ENCODE peak calls at places on chromosomes 2 and 18, in four cellular contexts. H is PC-9, R is progenitor cell of endocrine pancreas, L is neural crest cell. Z is an unnamed sample.

GRCh38 chr2:189609423-189609816 is 28.8 kb upstream of the SLC40A1 start:
- DNase-seq in R (no peak), H (no peak), L (no peak), Z (no peak)

GRCh38 chr2:235352541-235352940 is 141.3 kb upstream of the AGAP1 start:
- DNase-seq in H (no peak), L (no peak), R (no peak), Z (no peak)

GRCh38 chr18:2914185-2914584 is 67.4 kb downstream of the EMILIN2 start:
- DNase-seq in L (no peak), R (no peak), H (no peak), Z (peak; percentile 68)

GRCh38 chr2:215590353-215590752 is 154.5 kb upstream of the FN1 start:
- DNase-seq in L (no peak), R (no peak), H (no peak), Z (no peak)

GRCh38 chr2:2892378-2892777 is 485.2 kb downstream of the EIPR1 start:
- DNase-seq in R (no peak), L (no peak), H (no peak), Z (no peak)

GRCh38 chr2:98460573-98461560 is 16.2 kb downstream of the INPP4A start:
- DNase-seq in L (no peak), H (no peak), R (no peak), Z (no peak)

GRCh38 chr2:84946204-84947009 is 24.6 kb upstream of the KCMF1 start:
- DNase-seq in L (no peak), H (peak; percentile 98), R (no peak), Z (no peak)

GRCh38 chr2:239727182-239727775 is 297.9 kb downstream of the NDUFA10 start:
- DNase-seq in R (no peak), L (no peak), H (no peak), Z (no peak)

GRCh38 chr2:215383652-215384279 is 52.1 kb downstream of the FN1 start:
- DNase-seq in R (no peak), L (no peak), H (no peak), Z (no peak)

GRCh38 chr2:132703396-132703795 is 33.4 kb upstream of the LYPD1 start:
- DNase-seq in H (no peak), L (no peak), R (no peak), Z (no peak)

GRCh38 chr2:160387558-160388262 is 105.9 kb downstream of the RBMS1 start:
- DNase-seq in L (no peak), H (no peak), R (no peak), Z (no peak)

GRCh38 chr2:223735659-223736244 is 101.6 kb downstream of the AP1S3 start:
- DNase-seq in R (no peak), L (no peak), H (peak; percentile 75), Z (no peak)

GRCh38 chr2:11749646-11750349 is 3.4 kb downstream of the LPIN1 start:
- DNase-seq in R (no peak), L (no peak), H (no peak), Z (peak; percentile 40)

GRCh38 chr18:8661754-8662573 is 43.4 kb upstream of the MTCL1 start:
- DNase-seq in R (no peak), H (no peak), L (peak; percentile 31), Z (peak; percentile 43)

GRCh38 chr18:28175047-28175929 is 1.6 kb downstream of the CDH2 start:
- DNase-seq in H (no peak), L (peak; percentile 60), R (peak; percentile 64), Z (peak; percentile 71)

GRCh38 chr18:56919190-56919589 is 227.7 kb upstream of the BOD1L2 start:
- DNase-seq in H (no peak), R (no peak), L (no peak), Z (no peak)

GRCh38 chr2:127615511-127616166 is 30.3 kb upstream of the GPR17 start:
- DNase-seq in H (no peak), R (no peak), L (no peak), Z (no peak)

GRCh38 chr18:48525671-48526070 is 13.2 kb upstream of the CTIF start:
- DNase-seq in H (no peak), R (no peak), L (no peak), Z (no peak)

GRCh38 chr2:32516567-32516966 is 111.3 kb upstream of the TTC27 start:
- DNase-seq in H (no peak), R (no peak), L (no peak), Z (no peak)

GRCh38 chr2:25041307-25041927 is 459 bp upstream of the EFR3B start:
- DNase-seq in H (peak; percentile 71), R (peak; percentile 68), L (peak; percentile 51), Z (peak; percentile 67)

GRCh38 chr2:106108351-106108750 is 85.8 kb downstream of the UXS1 start:
- DNase-seq in L (no peak), R (no peak), H (no peak), Z (no peak)

GRCh38 chr2:128512664-128513415 is 194.2 kb upstream of the HS6ST1 start:
- DNase-seq in R (no peak), L (no peak), H (no peak), Z (no peak)

GRCh38 chr18:62182220-62182619 is 4.6 kb downstream of the PIGN start:
- DNase-seq in L (no peak), H (no peak), R (no peak), Z (no peak)

GRCh38 chr2:215716971-215717370 is 281.1 kb upstream of the FN1 start:
- DNase-seq in H (no peak), L (no peak), R (no peak), Z (no peak)

GRCh38 chr18:39681061-39681460 is 2115.5 kb upstream of the CELF4 start:
- DNase-seq in R (no peak), L (no peak), H (no peak), Z (no peak)

DNA sequence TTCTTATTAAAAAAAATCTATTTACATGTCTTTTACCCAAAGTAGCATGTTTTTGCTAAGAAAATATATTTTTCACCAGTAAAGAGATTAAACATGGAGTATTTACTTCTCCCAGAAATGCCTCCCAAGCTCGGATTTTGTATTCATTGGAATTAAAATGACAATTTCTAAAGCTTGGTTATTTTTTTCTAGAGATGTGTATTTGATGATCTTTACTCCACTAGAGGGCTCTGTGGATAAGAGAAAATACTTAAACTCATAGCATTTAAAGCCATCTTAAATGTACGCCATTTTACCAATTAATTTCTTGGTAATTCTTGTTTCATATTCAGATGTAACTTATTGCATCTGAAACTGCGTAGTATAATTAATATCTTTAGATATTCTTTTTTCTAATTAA is 461.4 kb downstream of the GALR1 start:
- DNase-seq in L (no peak), R (no peak), H (no peak), Z (no peak)
- TF ChIP-seq CTCF in L (peak; percentile 64), R (peak; percentile 63), H (no peak), Z (peak; percentile 61)

DNA sequence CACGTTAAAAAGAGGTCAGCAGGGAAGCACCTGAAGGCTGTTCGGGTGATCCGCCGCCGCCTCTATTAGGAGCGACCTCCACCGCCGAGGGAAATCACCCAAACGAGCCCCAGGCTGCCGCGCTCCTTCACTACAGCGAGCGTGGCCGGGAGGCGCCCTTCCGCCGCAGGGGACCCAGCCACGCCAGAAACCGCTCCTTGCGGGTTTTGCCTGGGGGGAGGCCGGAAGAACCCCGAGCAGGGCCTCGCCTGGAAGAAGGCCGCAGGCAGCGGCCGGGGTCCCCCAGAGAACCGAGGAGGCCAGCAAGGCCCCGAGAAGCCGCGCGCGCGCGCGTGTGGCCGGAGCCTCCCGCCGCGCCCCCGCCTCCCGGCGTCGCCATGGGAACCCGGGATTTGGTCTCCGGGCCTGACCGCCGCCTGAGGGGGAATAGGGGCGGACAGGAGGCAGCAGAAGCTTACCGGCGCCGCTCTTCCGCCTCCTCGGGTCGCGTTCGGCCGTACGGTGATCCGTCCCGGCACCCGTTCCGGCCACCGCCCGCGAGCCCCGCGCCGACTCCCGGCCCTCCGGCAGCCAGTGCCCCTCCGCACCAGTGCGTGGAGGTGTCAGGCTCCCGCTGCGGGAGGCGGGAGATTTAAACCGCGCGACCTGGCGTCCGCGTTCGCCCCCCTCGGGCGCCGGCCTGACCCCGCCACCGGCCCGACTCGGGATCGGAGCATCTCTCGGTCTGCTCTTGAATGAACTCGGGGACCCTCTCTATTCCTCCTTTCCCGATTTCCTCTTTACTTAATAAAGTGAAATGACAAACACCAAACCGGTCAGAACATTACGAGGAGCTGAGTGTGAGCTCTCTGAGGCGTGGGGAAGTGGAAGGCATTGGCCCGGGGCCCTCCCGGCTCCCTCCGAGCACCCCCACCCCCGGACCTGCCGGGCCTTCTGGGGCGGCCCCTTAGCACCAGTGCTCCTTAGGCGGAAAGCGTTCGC is at the start of gene ICA1L:
- DNase-seq in R (peak; percentile 74), L (peak; percentile 81), H (no peak), Z (peak; percentile 85)
- TF ChIP-seq CTCF in R (peak; percentile 17), L (no peak), H (no peak), Z (no peak)

GRCh38 chr18:21911551-21911950 is 171.0 kb downstream of the MIB1 start:
- DNase-seq in H (no peak), R (no peak), L (no peak), Z (no peak)

GRCh38 chr18:21916594-21916993 is 176.0 kb downstream of the MIB1 start:
- DNase-seq in L (no peak), H (no peak), R (no peak), Z (no peak)

GRCh38 chr18:21915546-21915945 is 175.0 kb downstream of the MIB1 start:
- DNase-seq in L (no peak), H (no peak), R (no peak), Z (no peak)

GRCh38 chr18:21912339-21913239 is 172.0 kb downstream of the MIB1 start:
- DNase-seq in H (no peak), L (no peak), R (no peak), Z (no peak)

DNA sequence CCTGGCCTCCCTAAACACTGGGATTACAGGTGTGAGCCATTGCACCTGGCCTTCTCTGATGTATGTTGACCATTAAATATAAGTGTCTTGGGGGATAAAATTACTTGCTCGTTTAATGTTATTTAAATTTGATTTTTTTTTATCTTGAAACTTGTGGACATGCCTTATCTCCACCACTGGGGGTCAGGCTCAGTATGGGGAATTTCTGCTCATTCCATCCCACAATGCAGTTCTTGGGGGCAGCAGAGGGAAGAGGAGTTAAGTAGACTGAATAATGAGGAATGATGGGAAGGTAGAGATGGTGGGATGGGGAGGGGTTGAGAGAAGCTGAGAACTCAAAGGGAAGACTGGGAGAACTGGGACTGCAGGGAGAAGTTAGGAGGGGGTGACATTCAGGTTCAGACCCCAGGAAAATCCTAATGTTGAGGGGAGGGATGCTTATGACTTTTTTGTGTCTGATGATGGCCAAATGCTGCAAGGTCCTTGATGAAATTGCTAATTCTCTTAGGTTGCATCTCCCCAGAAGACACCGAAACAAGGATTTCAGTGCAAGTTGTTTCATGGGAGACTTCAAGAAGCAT is 174.2 kb downstream of the MIB1 start:
- DNase-seq in R (no peak), L (peak; percentile 19), H (no peak), Z (peak; percentile 27)
- TF ChIP-seq CTCF in R (peak; percentile 78), L (peak; percentile 72), H (peak; percentile 78), Z (peak; percentile 68)

DNA sequence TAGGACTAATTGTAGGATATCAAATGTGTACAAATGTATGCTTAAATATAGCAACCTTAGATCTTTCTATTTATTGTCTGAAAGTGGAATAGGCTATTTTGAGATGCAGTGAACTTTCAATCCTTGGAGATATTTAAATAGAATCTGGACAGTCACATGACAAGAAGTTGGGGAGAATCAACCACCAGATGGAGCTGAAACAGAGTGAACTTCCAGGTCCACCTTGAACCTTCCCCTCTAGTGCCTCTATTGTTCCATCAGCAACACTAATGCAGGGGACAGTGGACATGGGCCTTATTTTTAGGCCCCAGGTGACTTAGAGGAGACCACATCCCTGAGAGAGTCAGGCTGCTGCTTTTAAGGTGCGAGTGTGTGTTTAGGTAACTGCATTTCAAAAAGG is 37.0 kb upstream of the CRIM1 start:
- DNase-seq in H (no peak), R (no peak), L (no peak), Z (no peak)
- TF ChIP-seq CTCF in H (peak; percentile 39), R (no peak), L (no peak), Z (no peak)

GRCh38 chr2:178029342-178029741 is 43.2 kb downstream of the PDE11A start:
- DNase-seq in L (no peak), H (no peak), R (no peak), Z (no peak)
- TF ChIP-seq CTCF in L (no peak), H (no peak), R (no peak), Z (no peak)